ENCODE peak calls at places on chromosomes 12 and 14, in five cellular contexts. H is body of pancreas, M is colonic mucosa, Z is tibial nerve, F is adipocyte. C is an unnamed sample. For H3K27me3, the result is how much of the 10 kb centered on the place peaks cover.

GRCh38 chr12:112381421-112381897 is 772 bp downstream of the HECTD4 start:
- DNase-seq in H (peak), M (peak), Z (no peak), F (peak), C (peak)

GRCh38 chr12:293199-293598 is 30.6 kb upstream of the SLC6A13 start:
- DNase-seq in H (no peak), M (no peak), Z (no peak), F (no peak), C (no peak)

GRCh38 chr14:24959791-24960331 is 90.1 kb downstream of the STXBP6 start:
- DNase-seq in H (no peak), M (no peak), Z (no peak), F (no peak), C (no peak)

GRCh38 chr12:127260531-127260930 is 1006.4 kb upstream of the TMEM132C start:
- DNase-seq in H (no peak), M (no peak), Z (no peak), F (peak), C (no peak)

GRCh38 chr14:21711360-21711961 is 37.8 kb upstream of the OR4E1 start:
- DNase-seq in H (peak), M (peak), Z (peak), F (peak), C (no peak)

GRCh38 chr14:67480011-67480410 is 8.5 kb downstream of the TMEM229B start:
- DNase-seq in H (no peak), M (no peak), Z (no peak), F (no peak), C (no peak)

GRCh38 chr14:22865424-22866215 is 5.9 kb upstream of the LRP10 start:
- DNase-seq in H (no peak), M (peak), Z (no peak), F (no peak), C (no peak)

GRCh38 chr12:64691793-64692583 is 67.2 kb downstream of the GNS start:
- DNase-seq in H (no peak), M (no peak), Z (no peak), F (peak), C (no peak)

GRCh38 chr12:68883151-68883550 is 49.8 kb downstream of the CPM start:
- DNase-seq in H (no peak), M (no peak), Z (no peak), F (no peak), C (no peak)

GRCh38 chr12:2261708-2262107 is 208.9 kb downstream of the CACNA1C start:
- DNase-seq in H (no peak), M (no peak), Z (no peak), F (no peak), C (no peak)

GRCh38 chr14:75875958-75876357 is 105.8 kb downstream of the TGFB3 start:
- DNase-seq in H (no peak), M (no peak), Z (no peak), F (no peak), C (no peak)

GRCh38 chr12:32756476-32757158 is 920 bp upstream of the YARS2 start:
- DNase-seq in H (no peak), M (no peak), Z (no peak), F (peak), C (no peak)

GRCh38 chr12:18320036-18320617 is 58.8 kb downstream of the PIK3C2G start:
- DNase-seq in H (no peak), M (no peak), Z (no peak), F (peak), C (no peak)

GRCh38 chr14:102049258-102050025 is 37.4 kb downstream of the HSP90AA1 start:
- DNase-seq in H (no peak), M (no peak), Z (no peak), F (no peak), C (peak)

GRCh38 chr12:120630139-120630895 is 10.1 kb upstream of the CABP1 start:
- DNase-seq in H (no peak), M (no peak), Z (no peak), F (no peak), C (no peak)

GRCh38 chr12:113477171-113477841 is 5.6 kb upstream of the LHX5 start:
- DNase-seq in H (no peak), M (no peak), Z (no peak), F (no peak), C (no peak)

GRCh38 chr14:76117789-76118188 is 33.9 kb upstream of the GPATCH2L start:
- DNase-seq in H (no peak), M (no peak), Z (no peak), F (no peak), C (no peak)

GRCh38 chr12:3489057-3489456 is 1.9 kb upstream of the PRMT8 start:
- DNase-seq in H (no peak), M (no peak), Z (no peak), F (peak), C (no peak)
- H3K27me3 ChIP-seq in H (under half), M (under half), Z (half or more), F (under half), C (half or more)

GRCh38 chr14:61281911-61282310 is 773 bp upstream of the TMEM30B start:
- DNase-seq in H (no peak), M (no peak), Z (peak), F (no peak), C (no peak)

GRCh38 chr14:61281186-61281676 is at the start of gene TMEM30B:
- DNase-seq in H (peak), M (peak), Z (no peak), F (no peak), C (peak)

GRCh38 chr14:61280526-61281185 is 482 bp downstream of the TMEM30B start:
- DNase-seq in H (peak), M (peak), Z (peak), F (peak), C (peak)

GRCh38 chr14:61277784-61278183 is 3.4 kb downstream of the TMEM30B start:
- DNase-seq in H (no peak), M (no peak), Z (no peak), F (no peak), C (no peak)

GRCh38 chr14:61280092-61280525 is 1.0 kb downstream of the TMEM30B start:
- DNase-seq in H (peak), M (peak), Z (no peak), F (no peak), C (peak)
- H3K27me3 ChIP-seq in H (under half), M (under half), Z (under half), F (under half), C (under half)

DNA sequence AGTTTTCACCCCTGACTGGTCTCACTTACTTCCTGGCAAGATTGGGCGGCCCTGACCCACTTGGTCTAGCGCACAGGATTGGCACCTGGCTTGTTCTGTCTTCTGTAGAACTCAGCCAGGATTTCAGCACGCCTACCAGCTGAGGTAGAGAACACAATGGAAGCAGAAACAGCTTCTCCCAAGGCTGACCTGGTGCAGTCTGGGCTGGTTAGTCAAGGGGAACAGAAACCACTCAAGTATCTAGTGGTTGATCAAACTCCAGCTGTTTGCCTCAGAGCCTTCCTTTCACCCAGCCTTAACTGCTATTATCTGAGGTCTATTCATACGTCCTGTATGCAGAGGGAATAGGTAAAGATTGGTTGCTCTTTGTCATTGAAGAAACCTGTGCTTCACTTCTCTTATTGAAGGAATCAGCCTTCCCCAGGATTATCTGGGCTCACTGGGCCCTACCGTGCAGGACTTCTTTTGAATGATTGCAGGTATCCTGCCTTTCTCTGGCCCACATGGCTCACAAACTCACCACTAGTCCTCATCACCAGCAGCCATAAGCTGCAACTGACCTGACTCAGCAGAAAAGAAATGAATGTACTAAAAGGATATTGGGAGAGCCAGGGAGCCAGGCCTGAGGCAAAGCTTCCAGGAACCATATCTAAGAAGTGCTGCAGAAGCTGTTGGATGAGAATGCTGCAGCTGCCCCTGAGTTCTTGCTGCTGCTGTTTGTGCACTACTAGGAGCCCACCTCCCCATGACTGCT is 2.5 kb upstream of the PLEKHD1 start:
- DNase-seq in H (no peak), M (no peak), Z (no peak), F (no peak), C (no peak)
- H3K27me3 ChIP-seq in H (under half), M (under half), Z (half or more), F (under half), C (under half)

DNA sequence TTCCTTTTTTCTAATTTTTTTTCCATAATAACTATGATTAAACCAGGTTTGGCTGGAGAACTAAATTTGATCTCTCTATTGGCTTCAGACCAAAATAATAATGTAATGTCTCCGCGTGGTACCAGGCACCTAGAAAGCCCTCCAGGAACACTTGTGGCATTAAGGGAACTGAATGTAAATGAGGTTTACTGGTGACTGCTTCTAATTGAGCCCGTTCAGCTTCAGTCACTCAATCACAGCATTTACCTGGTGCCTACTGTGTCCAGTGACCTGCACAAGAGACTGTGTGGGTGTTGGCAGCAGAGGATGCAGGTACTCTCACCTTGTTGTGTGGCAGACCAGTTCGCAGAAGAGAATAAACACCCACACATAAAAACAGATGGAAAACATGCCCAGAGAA is 302.5 kb downstream of the DPF3 start:
- DNase-seq in H (no peak), M (no peak), Z (no peak), F (no peak), C (no peak)
- H3K27me3 ChIP-seq in H (under half), M (under half), Z (under half), F (under half), C (under half)

DNA sequence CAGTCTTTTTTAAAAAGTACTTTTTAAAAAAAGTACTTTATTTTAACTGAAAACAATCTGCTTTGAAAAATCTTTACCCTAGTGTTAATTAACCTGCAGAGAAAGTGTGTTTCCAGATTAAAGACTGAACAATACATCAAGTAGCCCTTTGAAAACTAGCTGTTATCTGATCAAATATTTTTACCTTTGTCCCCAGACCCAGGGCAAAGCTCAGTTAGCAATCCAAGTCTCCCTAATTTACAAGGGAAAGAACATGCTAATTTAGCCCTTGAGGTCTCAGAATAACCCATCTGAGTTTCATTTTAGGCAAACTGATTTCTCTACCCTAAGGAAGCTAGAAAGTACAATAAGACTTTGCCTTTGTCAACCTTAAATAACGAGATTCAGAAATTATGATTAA is 91.2 kb downstream of the PPM1H start:
- DNase-seq in H (no peak), M (no peak), Z (no peak), F (no peak), C (no peak)
- H3K27me3 ChIP-seq in H (under half), M (under half), Z (under half), F (under half), C (under half)

DNA sequence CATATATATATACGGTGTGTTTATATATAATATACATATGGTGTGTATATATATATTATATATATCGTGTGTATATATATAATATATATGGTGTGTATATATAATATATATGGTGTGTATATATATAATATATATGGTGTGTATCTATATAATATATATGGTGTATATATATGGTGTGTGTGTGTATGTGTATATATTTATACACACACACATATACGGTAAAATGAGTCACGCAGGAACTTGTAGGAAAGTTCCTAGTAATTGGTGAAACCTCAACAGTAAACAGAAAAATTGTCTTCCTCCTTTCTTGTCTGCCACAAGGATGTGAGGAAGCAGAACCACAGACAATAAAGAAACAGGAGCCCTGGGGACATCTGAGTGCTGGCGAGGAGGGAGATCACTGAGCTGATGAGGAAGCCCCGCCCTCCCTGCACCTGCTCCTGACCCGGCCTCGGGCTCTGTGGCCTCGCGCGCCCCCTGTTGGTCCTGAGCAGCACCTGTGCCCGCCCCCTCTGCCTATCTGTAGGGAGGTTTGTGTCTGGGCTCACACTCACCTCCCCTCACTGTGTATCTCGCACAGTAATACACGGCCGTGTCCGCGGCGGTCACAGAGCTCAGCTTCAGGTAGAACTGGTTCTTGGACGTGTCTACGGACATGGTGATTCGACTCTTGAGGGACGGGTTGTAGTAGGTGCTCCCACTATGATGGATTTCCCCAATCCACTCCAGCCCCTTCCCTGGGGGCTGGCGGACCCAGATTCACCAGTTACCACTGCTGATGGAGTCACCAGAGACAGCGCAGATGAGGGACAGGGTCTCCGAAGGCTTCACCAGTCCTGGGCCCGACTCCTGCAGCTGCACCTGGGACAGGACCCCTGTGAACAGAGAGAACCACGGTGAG is 1079.4 kb downstream of the TMEM121 start:
- DNase-seq in H (peak), M (peak), Z (no peak), F (no peak), C (peak)
- H3K27me3 ChIP-seq in H (under half), M (under half), Z (under half), F (under half), C (half or more)